ENCODE peak calls at places on chromosomes 16 and 17, in nine cellular contexts. One of them, this sample, is unnamed.

GRCh38 chr16:19294156-19294649 is 8.7 kb downstream of the CLEC19A start:
- DNase-seq in left lung: no peak
- DNase-seq in mammary epithelial cell: no peak
- DNase-seq in endothelial cell: peak
- DNase-seq in pancreas: peak
- DNase-seq in AG09319: no peak
- DNase-seq in foreskin fibroblast: no peak
- DNase-seq in lower lobe of right lung: peak
- DNase-seq in astrocyte of the cerebellum: no peak
- DNase-seq in this sample: no peak

GRCh38 chr17:81913394-81914102 is 2.3 kb upstream of the PCYT2 start:
- DNase-seq in left lung: no peak
- DNase-seq in mammary epithelial cell: no peak
- DNase-seq in endothelial cell: no peak
- DNase-seq in pancreas: no peak
- DNase-seq in AG09319: no peak
- DNase-seq in foreskin fibroblast: no peak
- DNase-seq in lower lobe of right lung: no peak
- DNase-seq in astrocyte of the cerebellum: no peak
- DNase-seq in this sample: no peak

GRCh38 chr16:17836868-17837602 is 366.3 kb upstream of the XYLT1 start:
- DNase-seq in left lung: no peak
- DNase-seq in mammary epithelial cell: peak
- DNase-seq in endothelial cell: no peak
- DNase-seq in pancreas: no peak
- DNase-seq in AG09319: peak
- DNase-seq in foreskin fibroblast: peak
- DNase-seq in lower lobe of right lung: no peak
- DNase-seq in astrocyte of the cerebellum: peak
- DNase-seq in this sample: peak

GRCh38 chr17:82041139-82041814 is 3.8 kb upstream of the DCXR start:
- DNase-seq in left lung: no peak
- DNase-seq in mammary epithelial cell: peak
- DNase-seq in endothelial cell: no peak
- DNase-seq in pancreas: no peak
- DNase-seq in AG09319: no peak
- DNase-seq in foreskin fibroblast: no peak
- DNase-seq in lower lobe of right lung: no peak
- DNase-seq in astrocyte of the cerebellum: no peak
- DNase-seq in this sample: peak

GRCh38 chr17:28871056-28871579 is 16.3 kb downstream of the ERAL1 start:
- DNase-seq in left lung: peak
- DNase-seq in mammary epithelial cell: no peak
- DNase-seq in endothelial cell: no peak
- DNase-seq in pancreas: no peak
- DNase-seq in AG09319: no peak
- DNase-seq in foreskin fibroblast: no peak
- DNase-seq in lower lobe of right lung: no peak
- DNase-seq in astrocyte of the cerebellum: no peak
- DNase-seq in this sample: no peak

GRCh38 chr16:13560151-13560550 is 359.8 kb upstream of the ERCC4 start:
- DNase-seq in left lung: no peak
- DNase-seq in mammary epithelial cell: no peak
- DNase-seq in endothelial cell: no peak
- DNase-seq in pancreas: no peak
- DNase-seq in AG09319: no peak
- DNase-seq in foreskin fibroblast: no peak
- DNase-seq in lower lobe of right lung: no peak
- DNase-seq in astrocyte of the cerebellum: no peak
- DNase-seq in this sample: no peak

GRCh38 chr17:47906443-47906842 is 10.4 kb downstream of the SP2 start:
- DNase-seq in left lung: no peak
- DNase-seq in mammary epithelial cell: no peak
- DNase-seq in endothelial cell: no peak
- DNase-seq in pancreas: no peak
- DNase-seq in AG09319: no peak
- DNase-seq in foreskin fibroblast: no peak
- DNase-seq in lower lobe of right lung: no peak
- DNase-seq in astrocyte of the cerebellum: no peak
- DNase-seq in this sample: no peak

GRCh38 chr17:14044702-14045101 is 24.6 kb upstream of the COX10 start:
- DNase-seq in left lung: no peak
- DNase-seq in mammary epithelial cell: no peak
- DNase-seq in endothelial cell: no peak
- DNase-seq in pancreas: no peak
- DNase-seq in AG09319: no peak
- DNase-seq in foreskin fibroblast: no peak
- DNase-seq in lower lobe of right lung: no peak
- DNase-seq in astrocyte of the cerebellum: no peak
- DNase-seq in this sample: no peak

GRCh38 chr17:74740641-74741387 is 3.8 kb downstream of the RAB37 start:
- DNase-seq in left lung: no peak
- DNase-seq in mammary epithelial cell: no peak
- DNase-seq in endothelial cell: no peak
- DNase-seq in pancreas: no peak
- DNase-seq in AG09319: no peak
- DNase-seq in foreskin fibroblast: no peak
- DNase-seq in lower lobe of right lung: no peak
- DNase-seq in astrocyte of the cerebellum: no peak
- DNase-seq in this sample: no peak

GRCh38 chr16:82761236-82761635 is 134.5 kb downstream of the CDH13 start:
- DNase-seq in left lung: no peak
- DNase-seq in mammary epithelial cell: peak
- DNase-seq in endothelial cell: no peak
- DNase-seq in pancreas: no peak
- DNase-seq in AG09319: peak
- DNase-seq in foreskin fibroblast: peak
- DNase-seq in lower lobe of right lung: peak
- DNase-seq in astrocyte of the cerebellum: peak
- DNase-seq in this sample: peak

GRCh38 chr16:30186782-30187555 is 3.6 kb downstream of the CORO1A start:
- DNase-seq in left lung: peak
- DNase-seq in mammary epithelial cell: peak
- DNase-seq in endothelial cell: peak
- DNase-seq in pancreas: peak
- DNase-seq in AG09319: no peak
- DNase-seq in foreskin fibroblast: no peak
- DNase-seq in lower lobe of right lung: peak
- DNase-seq in astrocyte of the cerebellum: no peak
- DNase-seq in this sample: peak

GRCh38 chr17:20196314-20196713 is 187.2 kb downstream of the SPECC1 start:
- DNase-seq in left lung: no peak
- DNase-seq in mammary epithelial cell: no peak
- DNase-seq in endothelial cell: no peak
- DNase-seq in pancreas: no peak
- DNase-seq in AG09319: no peak
- DNase-seq in foreskin fibroblast: no peak
- DNase-seq in lower lobe of right lung: no peak
- DNase-seq in astrocyte of the cerebellum: no peak
- DNase-seq in this sample: no peak

GRCh38 chr17:37787055-37787720 is 42.3 kb upstream of the HNF1B start:
- DNase-seq in left lung: no peak
- DNase-seq in mammary epithelial cell: no peak
- DNase-seq in endothelial cell: no peak
- DNase-seq in pancreas: peak
- DNase-seq in AG09319: peak
- DNase-seq in foreskin fibroblast: no peak
- DNase-seq in lower lobe of right lung: no peak
- DNase-seq in astrocyte of the cerebellum: peak
- DNase-seq in this sample: no peak

GRCh38 chr17:27496971-27497370 is 40.7 kb downstream of the KSR1 start:
- DNase-seq in left lung: no peak
- DNase-seq in mammary epithelial cell: no peak
- DNase-seq in endothelial cell: no peak
- DNase-seq in pancreas: no peak
- DNase-seq in AG09319: no peak
- DNase-seq in foreskin fibroblast: no peak
- DNase-seq in lower lobe of right lung: no peak
- DNase-seq in astrocyte of the cerebellum: no peak
- DNase-seq in this sample: no peak

GRCh38 chr16:78437352-78437968 is 338.0 kb downstream of the WWOX start:
- DNase-seq in left lung: no peak
- DNase-seq in mammary epithelial cell: no peak
- DNase-seq in endothelial cell: peak
- DNase-seq in pancreas: peak
- DNase-seq in AG09319: no peak
- DNase-seq in foreskin fibroblast: no peak
- DNase-seq in lower lobe of right lung: no peak
- DNase-seq in astrocyte of the cerebellum: no peak
- DNase-seq in this sample: no peak

GRCh38 chr17:41835214-41835799 is 725 bp downstream of the NT5C3B start:
- DNase-seq in left lung: no peak
- DNase-seq in mammary epithelial cell: peak
- DNase-seq in endothelial cell: no peak
- DNase-seq in pancreas: no peak
- DNase-seq in AG09319: no peak
- DNase-seq in foreskin fibroblast: no peak
- DNase-seq in lower lobe of right lung: no peak
- DNase-seq in astrocyte of the cerebellum: no peak
- DNase-seq in this sample: no peak

GRCh38 chr17:74361613-74362391 is at the start of gene BTBD17:
- DNase-seq in left lung: no peak
- DNase-seq in mammary epithelial cell: peak
- DNase-seq in endothelial cell: peak
- DNase-seq in pancreas: peak
- DNase-seq in AG09319: no peak
- DNase-seq in foreskin fibroblast: peak
- DNase-seq in lower lobe of right lung: peak
- DNase-seq in astrocyte of the cerebellum: no peak
- DNase-seq in this sample: no peak

GRCh38 chr17:28372203-28372944 is 880 bp downstream of the SARM1 start:
- DNase-seq in left lung: peak
- DNase-seq in mammary epithelial cell: no peak
- DNase-seq in endothelial cell: no peak
- DNase-seq in pancreas: no peak
- DNase-seq in AG09319: no peak
- DNase-seq in foreskin fibroblast: peak
- DNase-seq in lower lobe of right lung: no peak
- DNase-seq in astrocyte of the cerebellum: no peak
- DNase-seq in this sample: no peak

GRCh38 chr17:74156878-74157277 is 46.6 kb upstream of the RPL38 start:
- DNase-seq in left lung: no peak
- DNase-seq in mammary epithelial cell: no peak
- DNase-seq in endothelial cell: no peak
- DNase-seq in pancreas: no peak
- DNase-seq in AG09319: no peak
- DNase-seq in foreskin fibroblast: no peak
- DNase-seq in lower lobe of right lung: no peak
- DNase-seq in astrocyte of the cerebellum: no peak
- DNase-seq in this sample: no peak

GRCh38 chr17:59161477-59161876 is 5.9 kb downstream of the PRR11 start:
- DNase-seq in left lung: no peak
- DNase-seq in mammary epithelial cell: no peak
- DNase-seq in endothelial cell: no peak
- DNase-seq in pancreas: no peak
- DNase-seq in AG09319: no peak
- DNase-seq in foreskin fibroblast: no peak
- DNase-seq in lower lobe of right lung: no peak
- DNase-seq in astrocyte of the cerebellum: no peak
- DNase-seq in this sample: no peak

GRCh38 chr17:59167571-59168001 is 12.0 kb downstream of the PRR11 start:
- DNase-seq in left lung: no peak
- DNase-seq in mammary epithelial cell: peak
- DNase-seq in endothelial cell: no peak
- DNase-seq in pancreas: no peak
- DNase-seq in AG09319: no peak
- DNase-seq in foreskin fibroblast: no peak
- DNase-seq in lower lobe of right lung: no peak
- DNase-seq in astrocyte of the cerebellum: no peak
- DNase-seq in this sample: peak

GRCh38 chr17:59160203-59161025 is 4.9 kb downstream of the PRR11 start:
- DNase-seq in left lung: no peak
- DNase-seq in mammary epithelial cell: no peak
- DNase-seq in endothelial cell: no peak
- DNase-seq in pancreas: no peak
- DNase-seq in AG09319: no peak
- DNase-seq in foreskin fibroblast: no peak
- DNase-seq in lower lobe of right lung: no peak
- DNase-seq in astrocyte of the cerebellum: no peak
- DNase-seq in this sample: no peak

GRCh38 chr17:59165933-59166342 is 10.4 kb downstream of the PRR11 start:
- DNase-seq in left lung: no peak
- DNase-seq in mammary epithelial cell: peak
- DNase-seq in endothelial cell: peak
- DNase-seq in pancreas: no peak
- DNase-seq in AG09319: peak
- DNase-seq in foreskin fibroblast: peak
- DNase-seq in lower lobe of right lung: no peak
- DNase-seq in astrocyte of the cerebellum: peak
- DNase-seq in this sample: no peak
- TF ChIP-seq CTCF in left lung: peak
- TF ChIP-seq CTCF in mammary epithelial cell: peak
- TF ChIP-seq CTCF in endothelial cell: peak
- TF ChIP-seq CTCF in pancreas: peak
- TF ChIP-seq CTCF in AG09319: peak
- TF ChIP-seq CTCF in foreskin fibroblast: peak
- TF ChIP-seq CTCF in lower lobe of right lung: peak
- TF ChIP-seq CTCF in astrocyte of the cerebellum: peak
- TF ChIP-seq CTCF in this sample: peak

GRCh38 chr17:63032141-63032540 is 66.1 kb downstream of the TANC2 start:
- DNase-seq in left lung: no peak
- DNase-seq in mammary epithelial cell: no peak
- DNase-seq in endothelial cell: no peak
- DNase-seq in pancreas: no peak
- DNase-seq in AG09319: no peak
- DNase-seq in foreskin fibroblast: no peak
- DNase-seq in lower lobe of right lung: no peak
- DNase-seq in astrocyte of the cerebellum: no peak
- DNase-seq in this sample: no peak
- TF ChIP-seq CTCF in left lung: no peak
- TF ChIP-seq CTCF in mammary epithelial cell: no peak
- TF ChIP-seq CTCF in endothelial cell: no peak
- TF ChIP-seq CTCF in pancreas: no peak
- TF ChIP-seq CTCF in AG09319: no peak
- TF ChIP-seq CTCF in foreskin fibroblast: no peak
- TF ChIP-seq CTCF in lower lobe of right lung: no peak
- TF ChIP-seq CTCF in astrocyte of the cerebellum: no peak
- TF ChIP-seq CTCF in this sample: no peak

GRCh38 chr16:23505942-23506605 is 4.2 kb downstream of the GGA2 start:
- DNase-seq in left lung: no peak
- DNase-seq in mammary epithelial cell: no peak
- DNase-seq in endothelial cell: no peak
- DNase-seq in pancreas: no peak
- DNase-seq in AG09319: no peak
- DNase-seq in foreskin fibroblast: no peak
- DNase-seq in lower lobe of right lung: no peak
- DNase-seq in astrocyte of the cerebellum: no peak
- DNase-seq in this sample: no peak
- TF ChIP-seq CTCF in left lung: no peak
- TF ChIP-seq CTCF in mammary epithelial cell: no peak
- TF ChIP-seq CTCF in endothelial cell: no peak
- TF ChIP-seq CTCF in pancreas: no peak
- TF ChIP-seq CTCF in AG09319: no peak
- TF ChIP-seq CTCF in foreskin fibroblast: no peak
- TF ChIP-seq CTCF in lower lobe of right lung: no peak
- TF ChIP-seq CTCF in astrocyte of the cerebellum: no peak
- TF ChIP-seq CTCF in this sample: peak

DNA sequence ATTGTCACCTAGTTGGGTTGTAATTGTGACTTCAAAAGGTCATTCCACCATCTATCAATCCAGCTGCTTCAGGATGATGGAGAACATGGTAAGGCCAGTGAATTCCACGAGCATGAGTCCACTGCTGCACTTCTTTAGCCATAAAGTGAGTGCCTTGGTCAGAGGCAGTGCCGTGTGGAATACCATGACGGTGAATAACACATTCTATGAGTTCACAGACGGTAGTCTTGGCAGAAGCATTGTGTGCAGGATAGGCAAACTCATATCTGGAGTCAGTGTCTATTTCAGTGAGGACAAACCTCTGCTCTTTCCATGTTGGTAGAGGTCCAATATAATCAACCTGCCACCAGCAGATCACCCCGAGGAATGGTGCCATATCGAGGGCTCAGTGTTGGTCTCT is 650.9 kb downstream of the KCNJ2 start:
- DNase-seq in left lung: no peak
- DNase-seq in mammary epithelial cell: no peak
- DNase-seq in endothelial cell: no peak
- DNase-seq in pancreas: no peak
- DNase-seq in AG09319: no peak
- DNase-seq in foreskin fibroblast: peak
- DNase-seq in lower lobe of right lung: no peak
- DNase-seq in astrocyte of the cerebellum: no peak
- DNase-seq in this sample: peak
- TF ChIP-seq CTCF in left lung: no peak
- TF ChIP-seq CTCF in mammary epithelial cell: no peak
- TF ChIP-seq CTCF in endothelial cell: no peak
- TF ChIP-seq CTCF in pancreas: no peak
- TF ChIP-seq CTCF in AG09319: no peak
- TF ChIP-seq CTCF in foreskin fibroblast: no peak
- TF ChIP-seq CTCF in lower lobe of right lung: no peak
- TF ChIP-seq CTCF in astrocyte of the cerebellum: no peak
- TF ChIP-seq CTCF in this sample: no peak